ENCODE peak calls at places on chromosome 1, in four cellular contexts. X is activated CD4-positive, alpha-beta T cell treated with anti-CD3 and anti-CD28 coated beads for 36 hours; R is activated T-helper 17 cell treated with anti-CD3 and anti-CD28 coated beads, Interleukin-2, amount 50 U/mL, for 72 hours; O is IMR-90. J is an unnamed sample.

GRCh38 chr1:155277896-155278688 is 829 bp downstream of the HCN3 start:
- ATAC-seq in O (no peak), R (peak; percentile 12), X (peak; percentile 48), J (peak; percentile 1)

GRCh38 chr1:9877962-9878361 is 32.1 kb downstream of the CTNNBIP1 start:
- ATAC-seq in X (no peak), R (no peak), O (no peak), J (no peak)

GRCh38 chr1:192767798-192768197 is 41.0 kb upstream of the RGS2 start:
- ATAC-seq in X (no peak), R (no peak), O (no peak), J (no peak)

GRCh38 chr1:236535190-236535589 is 11.4 kb downstream of the LGALS8 start:
- ATAC-seq in X (no peak), O (no peak), R (no peak), J (no peak)

GRCh38 chr1:8554956-8555534 is 237.1 kb downstream of the SLC45A1 start:
- ATAC-seq in O (no peak), X (peak; percentile 76), R (peak; percentile 77), J (no peak)

GRCh38 chr1:223827193-223827663 is 18.5 kb downstream of the TP53BP2 start:
- ATAC-seq in R (no peak), O (peak; percentile 48), X (no peak), J (no peak)

GRCh38 chr1:63828322-63829044 is 54.7 kb downstream of the ROR1 start:
- ATAC-seq in R (no peak), O (no peak), X (no peak), J (no peak)

GRCh38 chr1:84668185-84668584 is 22.1 kb downstream of the SSX2IP start:
- ATAC-seq in O (no peak), X (no peak), R (no peak), J (peak; percentile 51)

GRCh38 chr1:67061266-67061665 is 7.3 kb upstream of the SLC35D1 start:
- ATAC-seq in R (no peak), X (no peak), O (peak; percentile 10), J (no peak)

GRCh38 chr1:161480381-161481035 is 24.7 kb upstream of the FCGR2A start:
- ATAC-seq in O (no peak), X (no peak), R (no peak), J (no peak)

GRCh38 chr1:38068220-38068979 is 21.8 kb upstream of the POU3F1 start:
- ATAC-seq in R (no peak), O (no peak), X (no peak), J (no peak)

GRCh38 chr1:19021845-19022244 is 65.4 kb upstream of the IFFO2 start:
- ATAC-seq in O (no peak), R (no peak), X (no peak), J (no peak)

GRCh38 chr1:60989745-60990718 is 92.3 kb upstream of the NFIA start:
- ATAC-seq in R (no peak), X (no peak), O (peak; percentile 79), J (peak; percentile 50)

GRCh38 chr1:228781161-228781771 is 46.0 kb downstream of the RHOU start:
- ATAC-seq in O (peak; percentile 79), X (no peak), R (no peak), J (no peak)